ENCODE peak calls at places on chromosomes 4 and X, in four cellular contexts. S is GM12878, F is K562, N is SK-N-SH. J is an unnamed sample.

GRCh38 chrX:39309721-39310152 is 508.5 kb downstream of the MID1IP1 start:
- DNase-seq in S (no peak), F (no peak), N (peak; percentile 14), J (no peak)

GRCh38 chrX:149641432-149641831 is 9.8 kb upstream of the TMEM185A start:
- DNase-seq in F (no peak), S (no peak), N (no peak), J (no peak)

GRCh38 chr4:95129708-95130343 is 372.1 kb downstream of the BMPR1B start:
- DNase-seq in S (no peak), F (no peak), N (no peak), J (no peak)

GRCh38 chrX:45830343-45830742 is 629.7 kb upstream of the DIPK2B start:
- DNase-seq in F (no peak), S (no peak), N (no peak), J (no peak)

GRCh38 chr4:129014566-129015509 is 78.5 kb downstream of the SCLT1 start:
- DNase-seq in S (no peak), N (no peak), F (no peak), J (no peak)

GRCh38 chr4:17981063-17981462 is 40.5 kb downstream of the LCORL start:
- DNase-seq in S (no peak), N (no peak), F (no peak), J (no peak)

GRCh38 chr4:31592293-31592692 is 872.1 kb downstream of the PCDH7 start:
- DNase-seq in N (no peak), F (no peak), S (no peak), J (no peak)

GRCh38 chrX:19840899-19841648 is 46.3 kb downstream of the SH3KBP1 start:
- DNase-seq in N (no peak), F (peak; percentile 7), S (peak; percentile 64), J (peak; percentile 1)

GRCh38 chr4:61180405-61180804 is 19.7 kb upstream of the ADGRL3 start:
- DNase-seq in S (no peak), F (no peak), N (no peak), J (no peak)

GRCh38 chr4:121064482-121064881 is 7.9 kb downstream of the NDNF start:
- DNase-seq in S (no peak), N (no peak), F (no peak), J (no peak)

GRCh38 chrX:134423606-134424005 is 36.4 kb upstream of the HPRT1 start:
- DNase-seq in N (peak; percentile 5), S (no peak), F (peak; percentile 11), J (peak; percentile 3)

GRCh38 chr4:28357985-28358384 is 1497.3 kb downstream of the STIM2 start:
- DNase-seq in F (no peak), N (no peak), S (no peak), J (no peak)

GRCh38 chr4:1365271-1366178 is 18.5 kb downstream of the UVSSA start:
- DNase-seq in S (no peak), N (no peak), F (no peak), J (no peak)

GRCh38 chr4:95165926-95166524 is 382.7 kb downstream of the UNC5C start:
- DNase-seq in S (peak; percentile 17), N (peak; percentile 59), F (peak; percentile 41), J (peak; percentile 54)

GRCh38 chr4:183823394-183823793 is 81.7 kb upstream of the STOX2 start:
- DNase-seq in S (no peak), N (no peak), F (no peak), J (no peak)

GRCh38 chr4:78645853-78646757 is 94.5 kb downstream of the ANXA3 start:
- DNase-seq in F (peak; percentile 22), S (no peak), N (no peak), J (peak; percentile 36)

GRCh38 chr4:139866270-139866962 is 200.8 kb downstream of the MGST2 start:
- DNase-seq in N (peak; percentile 65), S (no peak), F (no peak), J (no peak)

GRCh38 chr4:47858012-47858411 is 20.1 kb upstream of the CORIN start:
- DNase-seq in N (no peak), S (no peak), F (no peak), J (no peak)

GRCh38 chrX:123513585-123514278 is 219.1 kb downstream of the THOC2 start:
- DNase-seq in N (no peak), F (no peak), S (no peak), J (no peak)

GRCh38 chr4:8392591-8393190 is 47.8 kb downstream of the ACOX3 start:
- DNase-seq in F (peak; percentile 21), S (no peak), N (no peak), J (no peak)

GRCh38 chr4:80070880-80071620 is 2.0 kb downstream of the ANTXR2 start:
- DNase-seq in S (no peak), N (no peak), F (no peak), J (peak; percentile 34)

GRCh38 chr4:82124365-82124764 is 249.4 kb downstream of the HNRNPD start:
- DNase-seq in S (no peak), N (no peak), F (no peak), J (no peak)

GRCh38 chrX:1582686-1583437 is 8.5 kb upstream of the AKAP17A start:
- DNase-seq in F (no peak), S (no peak), N (no peak), J (peak; percentile 63)

GRCh38 chr4:52619591-52619931 is 39.5 kb downstream of the USP46 start:
- DNase-seq in N (no peak), F (no peak), S (no peak), J (no peak)

GRCh38 chr4:48832571-48832970 is 1.7 kb downstream of the OCIAD1 start:
- DNase-seq in N (no peak), S (no peak), F (no peak), J (no peak)

GRCh38 chrX:52425710-52426245 is 57.0 kb downstream of the XAGE2 start:
- DNase-seq in N (no peak), F (no peak), S (no peak), J (no peak)

GRCh38 chr4:1748465-1748995 is 27.2 kb downstream of the TACC3 start:
- DNase-seq in S (no peak), N (peak; percentile 98), F (peak; percentile 93), J (peak; percentile 59)

GRCh38 chr4:102586644-102587021 is 85.5 kb downstream of the NFKB1 start:
- DNase-seq in F (no peak), S (peak; percentile 36), N (no peak), J (no peak)

GRCh38 chr4:143335979-143336827 is 473 bp upstream of the GAB1 start:
- DNase-seq in F (peak; percentile 83), N (peak; percentile 92), S (no peak), J (peak; percentile 71)

GRCh38 chr4:141102367-141102766 is 30.9 kb downstream of the RNF150 start:
- DNase-seq in F (no peak), S (no peak), N (peak; percentile 58), J (no peak)

GRCh38 chrX:100745806-100746537 is 14.1 kb upstream of the SYTL4 start:
- DNase-seq in N (no peak), S (no peak), F (no peak), J (no peak)

GRCh38 chr4:59818656-59819055 is 1381.5 kb upstream of the ADGRL3 start:
- DNase-seq in F (no peak), N (no peak), S (peak; percentile 15), J (no peak)

GRCh38 chrX:26851981-26852380 is 611.2 kb downstream of the PPP4R3C start:
- DNase-seq in F (no peak), S (no peak), N (no peak), J (peak; percentile 0)

GRCh38 chrX:97397371-97397770 is 513.7 kb downstream of the RPA4 start:
- DNase-seq in S (no peak), N (no peak), F (no peak), J (no peak)

GRCh38 chrX:65127804-65128203 is 151.6 kb upstream of the ZC4H2 start:
- DNase-seq in F (no peak), S (no peak), N (no peak), J (no peak)

GRCh38 chr4:85883180-85883579 is 408.2 kb downstream of the ARHGAP24 start:
- DNase-seq in S (no peak), F (no peak), N (no peak), J (no peak)

GRCh38 chr4:93710101-93710846 is 118.3 kb upstream of the ATOH1 start:
- DNase-seq in F (no peak), S (peak; percentile 4), N (peak; percentile 10), J (peak; percentile 20)

GRCh38 chr4:26636458-26636857 is 52.6 kb downstream of the TBC1D19 start:
- DNase-seq in N (no peak), S (no peak), F (no peak), J (no peak)
- TF ChIP-seq NFIC in N (no peak), S (no peak), F (no peak), J (no peak)

GRCh38 chr4:153013202-153013988 is 77.3 kb downstream of the FHDC1 start:
- DNase-seq in S (no peak), F (no peak), N (no peak), J (no peak)
- TF ChIP-seq NFIC in S (no peak), F (no peak), N (no peak), J (no peak)

DNA sequence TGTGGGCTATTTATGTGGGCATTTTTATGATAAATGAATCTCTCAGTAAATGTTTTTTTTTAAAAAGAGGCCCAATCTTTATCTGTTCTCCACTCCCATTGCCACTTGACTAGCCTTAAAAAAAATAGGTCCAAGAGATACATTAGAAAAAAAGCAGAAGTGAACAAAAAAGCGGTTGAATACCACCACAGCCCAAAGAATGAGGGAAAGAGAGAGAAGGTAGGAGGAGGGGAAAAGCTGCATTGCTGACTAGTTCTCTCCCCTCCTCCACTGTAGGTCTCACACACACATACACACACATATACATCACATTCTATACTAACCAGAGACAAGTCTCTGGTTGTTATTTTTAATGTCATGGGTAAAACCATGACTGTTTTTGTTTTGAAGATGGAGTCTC is 95.8 kb upstream of the IL13RA1 start:
- DNase-seq in F (no peak), S (no peak), N (no peak), J (no peak)
- TF ChIP-seq NFIC in F (no peak), S (no peak), N (no peak), J (no peak)

DNA sequence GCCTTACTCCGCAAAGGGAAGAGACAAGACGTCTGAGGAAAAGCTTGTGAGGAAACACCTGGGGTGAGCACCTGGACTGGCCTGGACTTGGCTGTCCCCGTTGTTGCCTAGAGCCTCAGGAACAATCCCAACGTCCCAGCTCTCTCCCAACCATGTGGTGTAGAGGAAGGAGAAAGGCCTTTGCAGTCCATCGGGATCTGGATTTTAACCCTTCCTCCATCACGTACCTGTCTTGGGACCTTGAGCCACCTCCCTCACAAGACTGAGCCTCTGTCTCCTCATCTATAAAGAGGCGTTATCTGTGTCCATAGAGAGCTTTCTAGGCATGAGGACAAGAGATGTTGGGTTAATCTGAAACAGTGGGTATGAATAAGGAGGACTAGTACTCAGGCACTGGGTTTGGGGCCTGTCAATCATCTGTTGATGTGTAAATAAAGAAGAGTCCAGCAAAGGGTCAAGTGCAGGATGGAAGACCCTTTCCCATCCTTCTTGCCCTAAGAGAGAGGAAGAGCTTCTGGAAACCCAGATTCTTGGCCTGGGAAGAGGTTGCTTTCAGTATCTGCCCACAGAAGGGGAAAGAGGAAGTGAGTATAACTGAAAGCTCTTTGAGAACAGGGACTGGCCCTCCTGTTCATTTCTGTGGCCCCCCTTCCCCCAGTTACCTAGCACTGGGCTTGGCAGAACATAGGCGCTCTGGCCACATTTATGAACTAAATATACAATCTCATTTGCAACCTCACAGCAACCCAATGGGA is 137.1 kb downstream of the PJA1 start:
- DNase-seq in N (no peak), S (peak; percentile 32), F (no peak), J (no peak)
- TF ChIP-seq NFIC in N (no peak), S (peak; percentile 64), F (no peak), J (no peak)

J was measured in HepG2.